ENCODE peak calls at places on chromosomes 11 and 22, in eight cellular contexts. V is Panc1, G is skeletal muscle cell, E is upper lobe of right lung, C is LNCaP clone FGC, J is cardiac fibroblast, O is tibial nerve, I is adrenal gland. M is an unnamed sample.

GRCh38 chr11:123454060-123454651 is 24.1 kb downstream of the GRAMD1B start:
- DNase-seq in O (no peak), V (no peak), I (peak; percentile 90), G (no peak), J (peak; percentile 67), C (no peak), E (no peak), M (peak; percentile 25)

GRCh38 chr11:85805387-85805786 is 5.6 kb downstream of the SYTL2 start:
- DNase-seq in I (no peak), G (no peak), V (no peak), O (no peak), C (no peak), E (no peak), J (no peak), M (peak; percentile 43)

GRCh38 chr11:35105319-35106063 is 33.5 kb upstream of the CD44 start:
- DNase-seq in J (peak; percentile 72), V (no peak), I (no peak), E (no peak), O (no peak), G (no peak), C (no peak), M (peak; percentile 75)

GRCh38 chr11:134724779-134725140 is 312.7 kb upstream of the B3GAT1 start:
- DNase-seq in O (no peak), E (no peak), G (no peak), C (no peak), I (no peak), J (no peak), V (no peak), M (no peak)

GRCh38 chr11:107257660-107258059 is 200.0 kb downstream of the CWF19L2 start:
- DNase-seq in C (no peak), V (no peak), E (no peak), O (no peak), G (no peak), I (no peak), J (no peak), M (no peak)

GRCh38 chr11:19595840-19596751 is 116.5 kb upstream of the NAV2 start:
- DNase-seq in I (peak; percentile 58), C (no peak), O (no peak), V (peak; percentile 10), J (peak; percentile 81), E (no peak), G (peak; percentile 82), M (peak; percentile 89)

GRCh38 chr11:36356201-36356600 is 60.1 kb downstream of the PRR5L start:
- DNase-seq in E (no peak), G (no peak), I (no peak), J (no peak), C (no peak), V (no peak), O (no peak), M (no peak)

GRCh38 chr11:1456596-1457325 is 29.8 kb downstream of the MOB2 start:
- DNase-seq in G (no peak), C (no peak), O (no peak), E (no peak), J (no peak), V (no peak), I (no peak), M (no peak)

GRCh38 chr11:46369458-46370152 is 11.9 kb upstream of the MDK start:
- DNase-seq in I (peak; percentile 69), E (no peak), C (no peak), J (peak; percentile 83), V (no peak), O (peak; percentile 22), G (no peak), M (peak; percentile 57)

GRCh38 chr11:114354076-114354475 is 46.2 kb downstream of the C11orf71 start:
- DNase-seq in O (no peak), J (peak; percentile 72), V (no peak), E (no peak), C (no peak), G (peak; percentile 92), I (no peak), M (peak; percentile 49)

GRCh38 chr11:33257897-33258630 is 883 bp downstream of the HIPK3 start:
- DNase-seq in I (peak; percentile 86), O (peak; percentile 83), C (no peak), E (peak; percentile 95), V (peak; percentile 25), J (peak; percentile 97), G (peak; percentile 79), M (peak; percentile 87)

GRCh38 chr11:33257160-33257896 is at the start of gene HIPK3:
- DNase-seq in C (no peak), E (peak; percentile 95), O (peak; percentile 59), I (peak; percentile 80), J (peak; percentile 91), G (peak; percentile 40), V (no peak), M (peak; percentile 88)

GRCh38 chr11:33262016-33262638 is 4.9 kb downstream of the HIPK3 start:
- DNase-seq in V (no peak), C (no peak), E (no peak), G (peak; percentile 5), I (no peak), O (no peak), J (no peak), M (no peak)

GRCh38 chr11:33258631-33259184 is 1.5 kb downstream of the HIPK3 start:
- DNase-seq in O (peak; percentile 45), G (no peak), J (peak; percentile 72), V (peak; percentile 45), I (no peak), C (no peak), E (no peak), M (peak; percentile 14)

GRCh38 chr11:33259869-33260268 is 2.7 kb downstream of the HIPK3 start:
- DNase-seq in V (no peak), J (no peak), O (no peak), G (no peak), C (no peak), E (no peak), I (no peak), M (no peak)
- H3K4me3 ChIP-seq in V (peak overlapping the region; percentile 80), J (peak overlapping the region; percentile 95), O (peak overlapping the region; percentile 67), G (peak overlapping the region; percentile 84), C (no peak overlapping the region), E (peak overlapping the region; percentile 92), I (peak overlapping the region; percentile 81), M (peak overlapping the region; percentile 84)

DNA sequence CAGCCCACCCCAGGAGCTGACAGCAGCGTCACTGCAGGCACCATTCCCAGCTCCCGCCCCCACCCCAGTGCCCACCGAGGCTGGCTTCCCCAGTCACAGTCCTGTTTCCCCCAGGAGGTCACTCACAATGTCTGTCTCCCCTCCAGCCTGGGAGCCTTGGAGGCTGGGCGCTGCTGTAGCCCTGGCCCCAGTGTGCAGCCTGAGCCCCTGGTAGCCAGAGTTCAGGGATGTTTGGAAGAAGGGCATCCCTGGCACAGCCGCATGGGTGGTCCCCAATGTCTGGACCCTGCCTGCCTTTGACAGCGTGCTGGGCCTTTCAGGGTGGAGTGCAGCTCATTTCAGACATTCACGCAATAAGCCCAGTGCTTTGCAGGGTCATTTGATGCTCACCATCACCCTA is 4.3 kb downstream of the CAPN5 start:
- DNase-seq in G (no peak), J (no peak), I (peak; percentile 13), O (no peak), E (peak; percentile 32), V (no peak), C (no peak), M (no peak)
- H3K4me3 ChIP-seq in G (no peak overlapping the region), J (no peak overlapping the region), I (no peak overlapping the region), O (no peak overlapping the region), E (no peak overlapping the region), V (no peak overlapping the region), C (no peak overlapping the region), M (no peak overlapping the region)

GRCh38 chr22:27513021-27513420 is 288.5 kb downstream of the MN1 start:
- DNase-seq in I (no peak), J (no peak), O (no peak), V (no peak), C (peak; percentile 62), G (no peak), E (no peak), M (no peak)
- H3K4me3 ChIP-seq in I (no peak overlapping the region), J (no peak overlapping the region), O (no peak overlapping the region), V (no peak overlapping the region), C (no peak overlapping the region), G (no peak overlapping the region), E (no peak overlapping the region), M (no peak overlapping the region)

GRCh38 chr11:119218141-119218878 is 12.2 kb downstream of the CBL start:
- DNase-seq in J (peak; percentile 56), V (peak; percentile 94), G (peak; percentile 75), E (no peak), C (no peak), O (no peak), I (no peak), M (peak; percentile 64)
- H3K4me3 ChIP-seq in J (no peak overlapping the region), V (no peak overlapping the region), G (no peak overlapping the region), E (no peak overlapping the region), C (no peak overlapping the region), O (no peak overlapping the region), I (no peak overlapping the region), M (no peak overlapping the region)

GRCh38 chr11:17163296-17163695 is 44.5 kb downstream of the PIK3C2A start:
- DNase-seq in E (no peak), J (no peak), G (no peak), I (no peak), C (no peak), V (no peak), O (no peak), M (no peak)

GRCh38 chr11:17163742-17164141 is 44.0 kb downstream of the PIK3C2A start:
- DNase-seq in I (no peak), O (no peak), G (no peak), V (no peak), E (no peak), C (no peak), J (no peak), M (no peak)

GRCh38 chr11:17164361-17165246 is 43.2 kb downstream of the PIK3C2A start:
- DNase-seq in C (no peak), G (no peak), O (peak; percentile 20), I (no peak), E (no peak), J (peak; percentile 21), V (no peak), M (no peak)

GRCh38 chr11:17161515-17161914 is 46.3 kb downstream of the PIK3C2A start:
- DNase-seq in O (no peak), J (peak; percentile 13), I (no peak), V (no peak), C (no peak), G (no peak), E (no peak), M (no peak)

DNA sequence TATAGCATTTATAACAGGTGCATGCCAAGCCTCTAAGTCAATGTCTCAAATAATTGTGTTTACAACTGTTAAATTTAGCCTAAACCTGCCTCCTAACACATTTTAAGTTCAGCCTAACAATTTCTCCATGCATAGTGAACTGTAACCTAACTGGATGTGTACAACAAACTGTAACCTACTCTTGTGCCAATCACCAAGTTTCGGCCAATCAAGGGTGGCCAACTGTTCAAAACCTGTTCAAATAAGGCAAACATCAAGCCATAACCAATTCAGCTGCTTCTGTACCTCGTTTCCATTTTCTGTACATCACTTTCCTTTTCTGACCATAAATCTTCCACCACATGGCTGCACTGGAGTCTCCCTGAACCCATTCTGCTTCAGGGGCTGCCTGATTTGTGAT is 45.4 kb downstream of the PIK3C2A start:
- DNase-seq in J (no peak), I (no peak), G (no peak), C (no peak), V (no peak), O (no peak), E (no peak), M (no peak)
- H3K4me3 ChIP-seq in J (no peak overlapping the region), I (no peak overlapping the region), G (no peak overlapping the region), C (no peak overlapping the region), V (no peak overlapping the region), O (no peak overlapping the region), E (no peak overlapping the region), M (no peak overlapping the region)